ENCODE peak calls at places on chromosomes 5 and 9, in nine cellular contexts. V, I, N, T, G, J, H, Z and O are unnamed samples.

GRCh38 chr5:173736923-173737412 is 120.5 kb upstream of the BOD1 start:
- DNase-seq in Z (peak; percentile 86), N (peak; percentile 32), T (no peak), H (peak; percentile 66), G (no peak), J (no peak), I (no peak), V (no peak), O (no peak)

GRCh38 chr5:83265318-83265717 is 188.0 kb downstream of the XRCC4 start:
- DNase-seq in I (peak; percentile 39), J (peak; percentile 54), G (no peak), T (peak; percentile 39), Z (no peak), N (peak; percentile 33), H (no peak), V (peak; percentile 3), O (no peak)

GRCh38 chr5:87113848-87114247 is 153.8 kb upstream of the RASA1 start:
- DNase-seq in V (peak; percentile 96), J (peak; percentile 72), G (no peak), N (no peak), H (no peak), Z (no peak), I (peak; percentile 78), T (no peak), O (no peak)

GRCh38 chr9:134658378-134658955 is 16.9 kb downstream of the COL5A1 start:
- DNase-seq in H (no peak), N (no peak), Z (no peak), I (no peak), J (no peak), T (no peak), G (peak; percentile 80), V (no peak), O (peak; percentile 57)

GRCh38 chr5:35010676-35011075 is 37.1 kb downstream of the AGXT2 start:
- DNase-seq in T (no peak), G (no peak), J (no peak), Z (no peak), V (no peak), N (no peak), H (no peak), I (no peak), O (no peak)

GRCh38 chr5:179284751-179285191 is 60.5 kb downstream of the ADAMTS2 start:
- DNase-seq in I (peak; percentile 23), G (no peak), J (no peak), H (no peak), Z (no peak), T (no peak), V (no peak), N (no peak), O (no peak)

GRCh38 chr5:36156124-36156601 is 4.3 kb downstream of the SKP2 start:
- DNase-seq in J (no peak), N (no peak), Z (no peak), T (no peak), H (no peak), G (no peak), I (peak; percentile 40), V (no peak), O (peak; percentile 89)

GRCh38 chr9:84283895-84284294 is 56.7 kb downstream of the SLC28A3 start:
- DNase-seq in H (no peak), Z (no peak), J (no peak), G (no peak), V (no peak), I (no peak), T (no peak), N (no peak), O (no peak)

GRCh38 chr5:180467989-180468731 is 26.0 kb upstream of the CNOT6 start:
- DNase-seq in T (no peak), H (no peak), I (no peak), V (no peak), G (no peak), Z (no peak), J (no peak), N (no peak), O (no peak)

GRCh38 chr5:180469866-180470265 is 24.3 kb upstream of the CNOT6 start:
- DNase-seq in J (no peak), Z (no peak), N (no peak), I (no peak), H (no peak), V (no peak), T (no peak), G (no peak), O (no peak)

GRCh38 chr5:180470361-180470760 is 23.8 kb upstream of the CNOT6 start:
- DNase-seq in J (no peak), Z (no peak), I (no peak), H (no peak), V (no peak), N (no peak), T (no peak), G (peak; percentile 30), O (no peak)

GRCh38 chr5:180468732-180469585 is 25.2 kb upstream of the CNOT6 start:
- DNase-seq in I (no peak), G (peak; percentile 37), T (no peak), Z (no peak), V (no peak), H (no peak), J (no peak), N (no peak), O (no peak)

DNA sequence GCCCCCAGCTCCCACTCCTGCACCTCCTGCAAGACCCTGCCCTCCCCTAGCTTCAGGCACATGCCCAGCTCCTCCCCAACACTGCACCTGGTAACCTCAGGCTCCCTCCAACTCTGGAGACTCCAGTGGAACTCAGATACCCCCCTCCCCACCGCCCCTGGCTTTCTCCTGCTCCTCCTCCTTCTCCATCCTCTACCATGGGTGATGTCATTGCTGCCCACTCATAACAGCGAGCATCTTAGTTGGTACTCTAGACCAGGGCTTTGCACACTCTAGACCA is 24.7 kb upstream of the CNOT6 start:
- DNase-seq in N (no peak), V (no peak), I (no peak), T (no peak), H (no peak), G (no peak), J (no peak), Z (no peak), O (no peak)
- H3K4me3 ChIP-seq in N (no peak overlapping the region), V (no peak overlapping the region), I (no peak overlapping the region), T (no peak overlapping the region), H (no peak overlapping the region), G (no peak overlapping the region), J (no peak overlapping the region), Z (no peak overlapping the region), O (no peak overlapping the region)

GRCh38 chr5:14120176-14120575 is 23.0 kb upstream of the TRIO start:
- DNase-seq in T (no peak), I (no peak), Z (no peak), H (no peak), V (no peak), N (no peak), G (no peak), J (no peak), O (no peak)

GRCh38 chr5:14121552-14121951 is 21.6 kb upstream of the TRIO start:
- DNase-seq in T (no peak), H (no peak), J (no peak), Z (no peak), G (no peak), N (no peak), V (no peak), I (no peak), O (no peak)

GRCh38 chr5:14122089-14122488 is 21.1 kb upstream of the TRIO start:
- DNase-seq in J (no peak), G (no peak), N (no peak), V (no peak), T (no peak), Z (no peak), H (no peak), I (no peak), O (no peak)

GRCh38 chr5:14115323-14115895 is 27.7 kb upstream of the TRIO start:
- DNase-seq in J (no peak), V (no peak), H (no peak), T (no peak), I (no peak), G (no peak), N (no peak), Z (no peak), O (no peak)

DNA sequence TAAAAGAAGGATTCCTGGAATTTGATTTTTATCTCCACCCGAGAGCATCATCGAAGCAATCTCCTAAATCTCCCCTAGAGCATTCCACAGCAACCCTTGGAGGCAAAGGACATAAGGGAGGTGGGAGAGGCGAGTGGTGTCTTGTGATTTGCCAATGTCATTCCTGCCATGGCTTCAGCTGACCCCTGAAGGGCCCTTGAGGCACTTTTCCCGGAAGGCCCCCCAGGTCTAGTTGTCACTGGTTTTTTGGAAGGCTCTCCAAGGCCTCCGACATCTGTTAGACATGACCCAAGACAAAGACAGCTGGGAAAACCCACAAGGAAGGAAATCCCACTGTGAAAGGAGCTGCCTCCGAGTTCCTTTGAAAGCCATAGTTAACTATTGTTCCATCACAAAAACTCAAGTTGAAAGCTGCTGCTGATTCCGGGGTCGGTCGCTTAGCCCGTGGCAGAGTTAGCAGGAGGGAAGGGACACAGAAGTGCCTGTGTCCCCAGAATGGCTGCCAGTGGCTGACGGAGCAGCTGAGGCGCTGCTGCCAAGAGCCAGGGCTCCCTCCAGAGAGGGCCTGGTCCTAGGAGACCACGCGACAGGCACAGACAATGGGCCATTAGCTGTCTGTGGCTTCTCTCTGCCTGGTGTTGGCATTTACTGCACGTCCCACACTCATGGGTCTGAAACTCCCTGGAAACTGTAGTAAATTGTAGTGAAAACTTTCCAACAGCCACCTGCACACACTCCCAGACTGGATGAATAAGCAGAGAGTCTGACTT is 24.4 kb upstream of the TRIO start:
- DNase-seq in V (peak; percentile 20), I (no peak), Z (no peak), G (peak; percentile 38), N (no peak), J (no peak), H (no peak), T (no peak), O (no peak)
- H3K4me3 ChIP-seq in V (no peak overlapping the region), I (no peak overlapping the region), Z (no peak overlapping the region), G (no peak overlapping the region), N (no peak overlapping the region), J (no peak overlapping the region), H (no peak overlapping the region), T (no peak overlapping the region), O (no peak overlapping the region)

GRCh38 chr5:95857185-95857945 is 34.8 kb upstream of the GLRX start:
- DNase-seq in T (peak; percentile 53), I (peak; percentile 90), V (no peak), Z (no peak), G (no peak), N (peak; percentile 93), J (peak; percentile 33), H (peak; percentile 57), O (no peak)

GRCh38 chr5:95856501-95856981 is 34.0 kb upstream of the GLRX start:
- DNase-seq in J (no peak), I (no peak), N (no peak), V (no peak), G (no peak), Z (no peak), T (no peak), H (no peak), O (no peak)

GRCh38 chr5:95858661-95859326 is 36.3 kb upstream of the GLRX start:
- DNase-seq in H (peak; percentile 89), N (peak; percentile 90), T (peak; percentile 91), J (peak; percentile 97), Z (peak; percentile 83), I (peak; percentile 100), V (peak; percentile 95), G (peak; percentile 93), O (peak; percentile 84)

GRCh38 chr5:95859327-95860060 is 37.0 kb upstream of the GLRX start:
- DNase-seq in Z (no peak), I (no peak), T (no peak), H (no peak), N (no peak), V (no peak), G (no peak), J (peak; percentile 65), O (no peak)

GRCh38 chr5:95858023-95858461 is 35.5 kb upstream of the GLRX start:
- DNase-seq in H (no peak), I (peak; percentile 95), N (peak; percentile 32), Z (no peak), G (no peak), V (peak; percentile 47), J (peak; percentile 88), T (no peak), O (no peak)
- H3K4me3 ChIP-seq in H (no peak overlapping the region), I (no peak overlapping the region), N (peak overlapping the region; percentile 3), Z (no peak overlapping the region), G (no peak overlapping the region), V (no peak overlapping the region), J (no peak overlapping the region), T (no peak overlapping the region), O (no peak overlapping the region)

GRCh38 chr5:150522504-150523464 is 14.9 kb downstream of the NDST1 start:
- DNase-seq in N (peak; percentile 98), T (no peak), G (no peak), I (no peak), J (no peak), H (no peak), Z (peak; percentile 16), V (no peak), O (no peak)
- H3K4me3 ChIP-seq in N (peak overlapping the region; percentile 30), T (no peak overlapping the region), G (no peak overlapping the region), I (no peak overlapping the region), J (no peak overlapping the region), H (no peak overlapping the region), Z (no peak overlapping the region), V (no peak overlapping the region), O (no peak overlapping the region)